ENCODE peak calls at places on chromosomes 4 and X, in five cellular contexts. W is sigmoid colon, C is colonic mucosa, P is left ventricle myocardium inferior, Y is dorsolateral prefrontal cortex. I is an unnamed sample.

GRCh38 chr4:145521282-145521681 is 39.6 kb downstream of the SMAD1 start:
- DNase-seq in W (no peak), C (no peak), P (no peak), Y (no peak), I (no peak)

GRCh38 chr4:41747230-41748055 is 1.1 kb downstream of the PHOX2B start:
- DNase-seq in W (no peak), C (no peak), P (no peak), Y (no peak), I (no peak)

GRCh38 chr4:180926277-180926676 is 1316.9 kb upstream of the TENM3 start:
- DNase-seq in W (no peak), C (no peak), P (no peak), Y (no peak), I (no peak)

GRCh38 chr4:153538408-153539057 is 72.4 kb downstream of the TMEM131L start:
- DNase-seq in W (peak; percentile 69), C (no peak), P (peak; percentile 47), Y (no peak), I (no peak)

GRCh38 chr4:127400736-127401346 is 231.9 kb upstream of the INTU start:
- DNase-seq in W (peak; percentile 70), C (peak; percentile 56), P (peak; percentile 28), Y (no peak), I (no peak)

GRCh38 chr4:118981171-118981838 is 92.7 kb downstream of the SYNPO2 start:
- DNase-seq in W (no peak), C (no peak), P (no peak), Y (no peak), I (no peak)

GRCh38 chr4:88242144-88242543 is 42.2 kb downstream of the PPM1K start:
- DNase-seq in W (no peak), C (no peak), P (no peak), Y (no peak), I (no peak)

GRCh38 chr4:153497091-153497531 is 31.0 kb downstream of the TMEM131L start:
- DNase-seq in W (no peak), C (no peak), P (no peak), Y (no peak), I (no peak)

GRCh38 chr4:20764353-20764752 is 64.1 kb downstream of the PACRGL start:
- DNase-seq in W (no peak), C (no peak), P (no peak), Y (no peak), I (no peak)

GRCh38 chr4:174212061-174212460 is 71.4 kb downstream of the FBXO8 start:
- DNase-seq in W (no peak), C (no peak), P (no peak), Y (no peak), I (no peak)
- H3K27me3 ChIP-seq in W (no peaks in the 10 kb centered on the region), C (peaks cover 58% of the 10 kb centered on the region), P (peaks cover 100% of the 10 kb centered on the region), Y (peaks cover 100% of the 10 kb centered on the region), I (peaks cover 6% of the 10 kb centered on the region)

GRCh38 chrX:47182106-47182700 is 11.4 kb upstream of the UBA1 start:
- DNase-seq in W (no peak), C (no peak), P (no peak), Y (no peak), I (no peak)
- TF ChIP-seq CTCF in W (no peak), C (no peak), P (no peak), Y (no peak), I (no peak)

DNA sequence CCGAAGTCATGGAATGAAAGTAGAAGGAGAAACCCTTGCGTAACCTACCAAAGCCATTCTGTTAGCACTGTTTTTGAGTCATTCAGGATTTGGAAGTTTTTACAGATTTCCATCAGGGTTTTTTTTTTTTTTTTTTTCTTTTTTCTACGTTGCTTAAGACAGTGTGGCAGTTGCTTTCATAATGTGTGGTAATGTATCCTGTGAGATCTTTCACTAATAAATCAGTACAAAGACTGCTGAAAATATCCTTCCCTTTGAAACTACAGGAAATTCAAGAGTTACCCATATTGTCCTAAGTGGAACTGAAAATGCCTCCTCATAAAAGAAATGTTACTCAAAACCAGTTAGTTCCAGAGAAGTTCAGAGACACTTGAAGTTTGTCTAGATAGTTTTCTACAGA is 137.8 kb downstream of the RAPGEF2 start:
- DNase-seq in W (no peak), C (no peak), P (no peak), Y (no peak), I (no peak)
- H3K27ac ChIP-seq in W (no peak overlapping the region), C (peak overlapping the region; percentile 9), P (peak overlapping the region; percentile 64), Y (peak overlapping the region; percentile 37), I (peak overlapping the region; percentile 50)

DNA sequence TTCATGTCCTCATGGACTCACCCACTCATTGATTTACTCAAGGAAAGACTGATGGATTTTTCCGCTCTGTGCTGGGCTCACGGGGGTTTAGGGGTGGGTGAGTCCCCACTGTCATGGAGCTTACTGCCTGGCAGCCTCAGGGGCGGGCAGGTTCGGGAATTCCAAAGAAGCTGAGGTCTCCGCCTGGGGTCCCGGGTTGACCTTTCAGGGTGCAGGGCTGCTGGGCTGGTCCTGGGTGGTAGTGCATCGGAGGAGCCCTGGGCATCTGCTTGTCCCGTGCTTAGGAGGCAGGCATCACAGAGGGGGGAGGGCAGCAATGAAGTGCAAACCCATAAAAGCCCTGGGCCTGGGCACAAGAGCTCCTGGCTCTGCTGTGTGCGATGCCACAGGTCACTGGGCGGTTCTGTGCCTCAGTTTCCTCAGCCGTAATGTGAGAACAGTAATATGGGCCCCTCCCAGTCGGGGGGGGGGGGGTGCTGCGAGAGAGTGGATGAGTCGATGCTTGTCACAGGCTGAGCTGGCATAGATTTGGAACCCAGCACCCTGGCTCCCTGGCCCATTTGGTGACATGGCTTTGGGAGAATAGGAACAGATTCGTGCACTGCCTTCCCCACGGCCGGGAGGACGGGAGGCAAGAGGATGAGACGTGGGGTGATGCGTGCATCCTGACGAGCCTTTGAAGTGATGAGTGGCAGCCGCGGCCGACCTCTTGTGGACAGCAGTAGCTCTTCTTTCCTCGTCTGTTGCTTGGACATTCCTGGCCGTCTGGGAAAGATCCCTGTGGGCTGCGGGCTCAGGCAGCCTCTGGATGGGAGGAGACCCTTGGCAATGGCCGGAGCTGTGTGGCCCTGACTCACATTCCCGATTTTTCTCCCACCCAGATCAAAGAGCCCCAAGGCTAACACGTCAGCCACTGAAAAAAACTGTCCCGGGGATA is 42.0 kb downstream of the PSAPL1 start:
- DNase-seq in W (no peak), C (no peak), P (peak; percentile 27), Y (no peak), I (peak; percentile 57)
- H3K27me3 ChIP-seq in W (no peaks in the 10 kb centered on the region), C (no peaks in the 10 kb centered on the region), P (peaks cover 55% of the 10 kb centered on the region), Y (no peaks in the 10 kb centered on the region), I (no peaks in the 10 kb centered on the region)

DNA sequence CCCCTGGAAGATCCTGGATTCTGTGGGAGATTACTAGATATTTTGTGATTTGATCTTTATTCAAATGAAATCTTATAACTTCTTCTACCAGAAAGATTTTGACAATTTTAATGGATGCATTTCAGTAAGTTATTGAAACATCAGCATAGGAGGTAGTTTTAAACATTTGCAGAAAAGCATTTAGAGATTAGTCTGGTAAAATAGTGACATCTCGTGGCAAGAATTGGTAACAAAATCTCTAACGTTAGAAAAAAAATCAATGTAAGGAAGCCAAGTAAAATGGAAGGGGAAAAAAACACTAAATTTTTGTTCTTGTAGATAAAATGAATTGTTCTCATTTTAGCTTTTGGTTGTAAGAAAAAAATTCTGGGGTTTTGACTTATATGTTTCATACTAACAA is 73.3 kb downstream of the TASL start:
- DNase-seq in W (no peak), C (no peak), P (no peak), Y (no peak), I (no peak)
- TF ChIP-seq CTCF in W (no peak), C (peak; percentile 24), P (peak; percentile 49), Y (peak; percentile 28), I (peak; percentile 38)

DNA sequence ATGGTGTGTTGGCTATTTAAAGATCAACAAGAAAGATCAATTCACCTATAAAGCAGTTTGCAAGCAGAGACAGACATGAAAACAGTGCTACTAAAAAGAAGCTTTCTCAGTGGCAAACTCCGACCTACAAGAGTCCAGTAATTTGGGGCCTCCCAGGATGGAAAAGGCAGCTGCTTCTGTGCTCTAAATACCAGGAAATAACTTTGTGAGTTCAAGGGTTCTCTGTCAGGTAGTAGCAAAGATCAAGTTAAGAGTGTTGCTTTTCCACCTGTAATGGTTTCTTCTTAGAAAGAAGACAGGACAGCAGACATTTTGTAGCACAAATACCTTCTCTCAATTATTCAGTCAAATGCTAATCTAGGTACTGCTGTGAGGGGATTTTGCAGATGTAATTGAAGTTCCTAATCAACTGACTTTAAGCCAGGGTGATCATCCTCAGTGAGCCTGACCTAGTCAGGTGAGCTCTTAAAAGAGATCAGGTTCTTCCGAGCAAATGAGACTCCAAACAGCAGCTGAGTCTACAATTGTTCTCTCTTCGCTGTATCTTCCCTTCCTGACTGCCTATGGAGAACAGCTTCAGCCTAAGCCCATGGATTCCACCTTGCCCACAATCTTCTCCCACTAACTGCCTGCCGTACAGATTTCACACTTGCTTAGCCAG is 13.5 kb downstream of the ANKRD17 start:
- DNase-seq in W (no peak), C (no peak), P (no peak), Y (no peak), I (no peak)
- H3K27ac ChIP-seq in W (no peak overlapping the region), C (no peak overlapping the region), P (no peak overlapping the region), Y (no peak overlapping the region), I (no peak overlapping the region)

I was measured in right atrium auricular region.